ENCODE peak calls at places on chromosome X, in four cellular contexts. V, M, Y and W are unnamed samples.

GRCh38 chrX:119398974-119399771 is at the start of gene SLC25A43:
- DNase-seq in V (peak; percentile 44), M (peak; percentile 17), Y (peak; percentile 29), W (no peak)

GRCh38 chrX:106042296-106042695 is 3.8 kb upstream of the SERPINA7 start:
- DNase-seq in M (no peak), Y (no peak), V (no peak), W (no peak)

GRCh38 chrX:79336869-79337815 is 30.0 kb downstream of the ITM2A start:
- DNase-seq in V (no peak), Y (no peak), M (peak; percentile 54), W (no peak)

GRCh38 chrX:49184294-49185061 is 1.7 kb downstream of the PRICKLE3 start:
- DNase-seq in M (no peak), Y (peak; percentile 97), V (peak; percentile 93), W (peak; percentile 74)

GRCh38 chrX:18994713-18995112 is 10.8 kb upstream of the PHKA2 start:
- DNase-seq in V (no peak), M (no peak), Y (no peak), W (no peak)

GRCh38 chrX:100263650-100264049 is 146.4 kb downstream of the PCDH19 start:
- DNase-seq in Y (no peak), M (no peak), V (no peak), W (no peak)

GRCh38 chrX:109841257-109841656 is 108.2 kb upstream of the ACSL4 start:
- DNase-seq in M (no peak), V (no peak), Y (no peak), W (no peak)

GRCh38 chrX:21963736-21964135 is 23.2 kb downstream of the SMS start:
- DNase-seq in Y (no peak), M (no peak), V (no peak), W (no peak)

GRCh38 chrX:34288782-34289181 is 156.7 kb upstream of the FAM47A start:
- DNase-seq in Y (no peak), M (no peak), V (no peak), W (peak; percentile 18)

GRCh38 chrX:52504551-52504950 is 8.9 kb downstream of the XAGE1A start:
- DNase-seq in Y (no peak), V (no peak), M (no peak), W (no peak)

GRCh38 chrX:148500428-148501120 is at the start of gene AFF2:
- DNase-seq in M (peak; percentile 34), V (no peak), Y (peak; percentile 38), W (no peak)

GRCh38 chrX:118594697-118595420 is 99.2 kb downstream of the DOCK11 start:
- DNase-seq in Y (no peak), V (no peak), M (no peak), W (no peak)

GRCh38 chrX:54708404-54708803 is 89.7 kb downstream of the ITIH6 start:
- DNase-seq in Y (no peak), V (no peak), M (no peak), W (no peak)

GRCh38 chrX:40058719-40059118 is 39.0 kb downstream of the BCOR start:
- DNase-seq in V (no peak), M (no peak), Y (no peak), W (no peak)

GRCh38 chrX:3815896-3816664 is 102.6 kb upstream of the PRKX start:
- DNase-seq in Y (peak; percentile 24), V (peak; percentile 57), M (peak; percentile 24), W (no peak)

GRCh38 chrX:19846995-19847790 is 40.2 kb downstream of the SH3KBP1 start:
- DNase-seq in Y (no peak), V (no peak), M (no peak), W (no peak)

GRCh38 chrX:141467442-141467841 is 117.1 kb downstream of the SPANXA1 start:
- DNase-seq in Y (no peak), V (no peak), M (no peak), W (no peak)

GRCh38 chrX:113353134-113353533 is 512.5 kb upstream of the AMOT start:
- DNase-seq in Y (no peak), M (no peak), V (no peak), W (no peak)

GRCh38 chrX:129779747-129780146 is at the start of gene SASH3:
- DNase-seq in Y (no peak), V (no peak), M (peak; percentile 64), W (no peak)

GRCh38 chrX:118062048-118062789 is 54.4 kb downstream of the KLHL13 start:
- DNase-seq in V (no peak), Y (no peak), M (no peak), W (no peak)

GRCh38 chrX:80810365-80810978 is 795 bp upstream of the BRWD3 start:
- DNase-seq in M (no peak), V (no peak), Y (no peak), W (no peak)

GRCh38 chrX:40485427-40485826 is 95.3 kb upstream of the ATP6AP2 start:
- DNase-seq in M (no peak), Y (no peak), V (no peak), W (no peak)

GRCh38 chrX:152810403-152810802 is 20.2 kb downstream of the CETN2 start:
- DNase-seq in M (no peak), Y (peak; percentile 12), V (no peak), W (no peak)

GRCh38 chrX:56068274-56068758 is 163.8 kb upstream of the KLF8 start:
- DNase-seq in V (no peak), M (peak; percentile 17), Y (no peak), W (no peak)

GRCh38 chrX:14865201-14865600 is 7.7 kb downstream of the FANCB start:
- DNase-seq in Y (no peak), V (no peak), M (no peak), W (no peak)

GRCh38 chrX:68018248-68019203 is 414.8 kb downstream of the OPHN1 start:
- DNase-seq in V (no peak), Y (peak; percentile 66), M (no peak), W (no peak)

GRCh38 chrX:10350991-10351390 is 194.2 kb downstream of the CLCN4 start:
- DNase-seq in V (no peak), M (no peak), Y (no peak), W (no peak)

GRCh38 chrX:9627827-9628406 is 137.7 kb downstream of the GPR143 start:
- DNase-seq in V (no peak), Y (no peak), M (no peak), W (no peak)

GRCh38 chrX:49171752-49172279 is at the start of gene PLP2:
- DNase-seq in V (no peak), Y (no peak), M (peak; percentile 38), W (no peak)

GRCh38 chrX:12360389-12360788 is 222.1 kb downstream of the FRMPD4 start:
- DNase-seq in M (no peak), V (no peak), Y (no peak), W (no peak)

GRCh38 chrX:105837227-105837626 is 14.9 kb downstream of the NRK start:
- DNase-seq in Y (no peak), V (peak; percentile 47), M (no peak), W (peak; percentile 48)

GRCh38 chrX:135973025-135973547 is 702 bp downstream of the MMGT1 start:
- DNase-seq in M (no peak), V (no peak), Y (no peak), W (no peak)

GRCh38 chrX:100410083-100410590 is at the start of gene PCDH19:
- DNase-seq in V (peak; percentile 51), Y (peak; percentile 71), M (no peak), W (no peak)

GRCh38 chrX:120781416-120781815 is 94.2 kb downstream of the CT47B1 start:
- DNase-seq in V (no peak), Y (no peak), M (no peak), W (no peak)

GRCh38 chrX:120456973-120457372 is 12.1 kb downstream of the LAMP2 start:
- DNase-seq in Y (no peak), V (no peak), M (peak; percentile 25), W (no peak)

GRCh38 chrX:132692066-132692465 is 203.2 kb upstream of the MBNL3 start:
- DNase-seq in Y (no peak), V (no peak), M (no peak), W (no peak)